ENCODE peak calls at places on chromosomes 6 and 20, in four cellular contexts. One of them, this sample, is unnamed.

GRCh38 chr20:36541227-36542018 is at the start of gene MYL9:
- DNase-seq in HepG2: no peak
- DNase-seq in WTC11: peak
- DNase-seq in GM12878: no peak
- DNase-seq in this sample: peak

GRCh38 chr6:144741659-144742058 is 456.5 kb downstream of the UTRN start:
- DNase-seq in HepG2: peak
- DNase-seq in WTC11: no peak
- DNase-seq in GM12878: no peak
- DNase-seq in this sample: no peak

GRCh38 chr6:25652007-25652515 is at the start of gene SCGN:
- DNase-seq in HepG2: peak
- DNase-seq in WTC11: peak
- DNase-seq in GM12878: no peak
- DNase-seq in this sample: peak

GRCh38 chr20:25082498-25082873 is 545 bp upstream of the VSX1 start:
- DNase-seq in HepG2: no peak
- DNase-seq in WTC11: no peak
- DNase-seq in GM12878: no peak
- DNase-seq in this sample: no peak

GRCh38 chr6:35400901-35401311 is 51.2 kb upstream of the FANCE start:
- DNase-seq in HepG2: no peak
- DNase-seq in WTC11: no peak
- DNase-seq in GM12878: no peak
- DNase-seq in this sample: no peak

GRCh38 chr6:72547020-72547419 is 74.8 kb upstream of the KCNQ5 start:
- DNase-seq in HepG2: no peak
- DNase-seq in WTC11: no peak
- DNase-seq in GM12878: no peak
- DNase-seq in this sample: no peak

GRCh38 chr20:18188446-18188845 is 50.8 kb downstream of the KAT14 start:
- DNase-seq in HepG2: no peak
- DNase-seq in WTC11: no peak
- DNase-seq in GM12878: no peak
- DNase-seq in this sample: no peak

GRCh38 chr20:63540417-63541186 is 3.4 kb upstream of the PTK6 start:
- DNase-seq in HepG2: no peak
- DNase-seq in WTC11: no peak
- DNase-seq in GM12878: no peak
- DNase-seq in this sample: no peak

GRCh38 chr6:106109043-106109442 is 22.9 kb downstream of the PRDM1 start:
- DNase-seq in HepG2: no peak
- DNase-seq in WTC11: no peak
- DNase-seq in GM12878: no peak
- DNase-seq in this sample: no peak

GRCh38 chr6:19824058-19824807 is 12.9 kb upstream of the ID4 start:
- DNase-seq in HepG2: no peak
- DNase-seq in WTC11: no peak
- DNase-seq in GM12878: no peak
- DNase-seq in this sample: no peak

GRCh38 chr6:152462716-152463115 is 174.4 kb downstream of the SYNE1 start:
- DNase-seq in HepG2: no peak
- DNase-seq in WTC11: no peak
- DNase-seq in GM12878: no peak
- DNase-seq in this sample: no peak

GRCh38 chr6:147716434-147716833 is 207.9 kb downstream of the SAMD5 start:
- DNase-seq in HepG2: no peak
- DNase-seq in WTC11: no peak
- DNase-seq in GM12878: no peak
- DNase-seq in this sample: no peak

GRCh38 chr20:59583428-59584277 is 20.7 kb upstream of the PHACTR3 start:
- DNase-seq in HepG2: no peak
- DNase-seq in WTC11: no peak
- DNase-seq in GM12878: no peak
- DNase-seq in this sample: no peak

GRCh38 chr6:141753180-141753579 is 379.5 kb upstream of the GJE1 start:
- DNase-seq in HepG2: no peak
- DNase-seq in WTC11: no peak
- DNase-seq in GM12878: no peak
- DNase-seq in this sample: no peak

GRCh38 chr20:14478126-14478525 is 140.7 kb upstream of the FLRT3 start:
- DNase-seq in HepG2: no peak
- DNase-seq in WTC11: no peak
- DNase-seq in GM12878: no peak
- DNase-seq in this sample: no peak

GRCh38 chr20:14481863-14482262 is 144.5 kb upstream of the FLRT3 start:
- DNase-seq in HepG2: no peak
- DNase-seq in WTC11: no peak
- DNase-seq in GM12878: no peak
- DNase-seq in this sample: no peak

GRCh38 chr20:14477125-14477524 is 139.7 kb upstream of the FLRT3 start:
- DNase-seq in HepG2: no peak
- DNase-seq in WTC11: no peak
- DNase-seq in GM12878: no peak
- DNase-seq in this sample: no peak
- TF ChIP-seq CBFB in HepG2: no peak
- TF ChIP-seq CBFB in WTC11: no peak
- TF ChIP-seq CBFB in GM12878: no peak
- TF ChIP-seq CBFB in this sample: no peak

GRCh38 chr6:45226081-45226480 is 102.0 kb upstream of the RUNX2 start:
- DNase-seq in HepG2: no peak
- DNase-seq in WTC11: no peak
- DNase-seq in GM12878: no peak
- DNase-seq in this sample: no peak

GRCh38 chr6:45222380-45222779 is 105.8 kb upstream of the RUNX2 start:
- DNase-seq in HepG2: no peak
- DNase-seq in WTC11: no peak
- DNase-seq in GM12878: no peak
- DNase-seq in this sample: no peak
- TF ChIP-seq CBFB in HepG2: no peak
- TF ChIP-seq CBFB in WTC11: no peak
- TF ChIP-seq CBFB in GM12878: no peak
- TF ChIP-seq CBFB in this sample: no peak

DNA sequence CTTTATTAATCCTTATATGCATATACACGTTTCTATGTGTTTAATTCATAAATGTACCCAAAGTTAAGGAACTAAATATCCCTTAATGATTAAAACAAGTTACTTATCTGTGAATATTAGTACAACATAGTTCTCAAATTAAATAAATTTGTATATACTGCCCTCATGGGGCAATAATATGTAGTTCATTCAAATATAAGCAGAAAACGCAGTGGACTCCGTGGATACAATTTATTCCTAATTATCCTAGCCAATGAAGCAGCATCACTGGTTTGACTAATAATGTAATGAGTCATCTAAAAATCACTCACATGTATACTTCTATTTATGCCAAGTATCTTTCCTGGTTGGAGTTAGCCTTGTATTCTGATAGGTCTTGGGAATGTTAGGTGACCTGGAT is 111.6 kb downstream of the TBC1D32 start:
- DNase-seq in HepG2: no peak
- DNase-seq in WTC11: no peak
- DNase-seq in GM12878: no peak
- DNase-seq in this sample: no peak
- TF ChIP-seq CBFB in HepG2: no peak
- TF ChIP-seq CBFB in WTC11: no peak
- TF ChIP-seq CBFB in GM12878: no peak
- TF ChIP-seq CBFB in this sample: no peak

DNA sequence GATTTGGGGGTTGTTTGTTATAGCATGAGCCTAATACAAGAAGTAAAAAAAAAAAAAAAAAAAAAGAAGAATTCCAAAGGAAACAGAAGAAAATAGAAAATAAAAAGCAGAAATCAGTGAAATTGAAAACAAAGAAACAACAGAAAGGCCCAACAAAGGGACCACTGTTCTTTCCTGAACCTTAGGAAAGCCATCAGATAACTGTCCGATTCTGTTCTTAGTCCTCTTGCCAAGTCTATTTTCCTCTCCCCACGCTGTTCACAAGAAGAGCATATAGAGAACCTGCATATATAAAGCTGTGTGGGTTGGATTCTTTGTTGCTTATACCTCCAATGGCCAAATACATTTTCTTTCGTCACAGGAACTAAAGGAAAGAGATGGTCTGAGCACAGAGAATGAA is 38.0 kb upstream of the IPCEF1 start:
- DNase-seq in HepG2: no peak
- DNase-seq in WTC11: no peak
- DNase-seq in GM12878: no peak
- DNase-seq in this sample: no peak
- TF ChIP-seq CBFB in HepG2: no peak
- TF ChIP-seq CBFB in WTC11: no peak
- TF ChIP-seq CBFB in GM12878: no peak
- TF ChIP-seq CBFB in this sample: no peak

GRCh38 chr6:85866758-85867401 is 224.2 kb upstream of the SYNCRIP start:
- DNase-seq in HepG2: no peak
- DNase-seq in WTC11: no peak
- DNase-seq in GM12878: no peak
- DNase-seq in this sample: no peak

GRCh38 chr6:85867595-85867994 is 224.9 kb upstream of the SYNCRIP start:
- DNase-seq in HepG2: no peak
- DNase-seq in WTC11: no peak
- DNase-seq in GM12878: no peak
- DNase-seq in this sample: no peak

GRCh38 chr6:85866373-85866740 is 223.7 kb upstream of the SYNCRIP start:
- DNase-seq in HepG2: no peak
- DNase-seq in WTC11: no peak
- DNase-seq in GM12878: no peak
- DNase-seq in this sample: no peak

GRCh38 chr6:85865665-85866372 is 223.1 kb upstream of the SYNCRIP start:
- DNase-seq in HepG2: peak
- DNase-seq in WTC11: no peak
- DNase-seq in GM12878: no peak
- DNase-seq in this sample: no peak

DNA sequence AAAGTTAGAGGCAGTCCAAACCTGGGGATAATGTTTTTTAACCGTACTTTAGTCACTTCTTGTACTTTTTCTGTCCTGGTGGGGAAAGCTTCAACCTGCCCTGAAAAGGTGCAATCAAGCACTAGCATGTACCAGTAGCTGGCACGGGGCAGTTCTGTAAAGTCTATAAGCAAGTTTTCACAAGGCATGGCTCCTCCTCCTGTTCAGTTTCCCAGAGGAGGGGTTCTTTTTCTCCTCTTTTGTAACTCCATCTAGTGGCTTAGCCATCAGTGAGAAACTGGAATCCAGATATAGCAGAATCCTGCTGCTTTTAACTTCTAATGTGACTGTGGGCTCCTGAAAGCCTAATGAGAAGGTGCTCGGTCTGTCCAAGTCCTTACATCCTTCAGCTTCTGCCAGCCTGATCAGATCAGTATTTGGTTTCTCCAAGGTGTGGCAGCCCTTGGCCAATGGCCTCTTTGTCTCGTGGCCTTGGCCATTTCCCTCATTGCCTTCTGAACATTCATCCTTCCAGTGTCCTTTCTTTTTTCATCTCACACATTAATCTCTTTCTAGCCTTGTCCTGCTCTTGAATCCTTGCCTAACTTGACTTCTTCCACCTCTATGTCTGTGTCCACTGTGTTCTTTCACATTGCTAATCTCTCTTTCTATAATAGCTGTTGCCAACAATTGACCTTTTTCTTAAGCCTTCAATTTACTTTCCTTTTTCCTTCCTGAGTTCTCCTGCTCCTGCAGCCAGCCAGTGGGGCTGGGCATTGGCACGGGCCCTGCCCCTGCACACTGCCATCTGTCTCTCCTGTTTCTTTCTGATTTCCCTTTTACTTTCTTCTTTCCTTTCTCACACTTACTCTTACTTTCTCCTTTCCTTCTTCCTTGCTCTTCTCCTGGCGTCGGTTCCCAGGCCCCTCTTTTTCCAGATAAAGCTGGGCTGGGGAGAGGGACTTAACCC is 222.0 kb upstream of the SYNCRIP start:
- DNase-seq in HepG2: peak
- DNase-seq in WTC11: no peak
- DNase-seq in GM12878: no peak
- DNase-seq in this sample: no peak
- TF ChIP-seq CBFB in HepG2: no peak
- TF ChIP-seq CBFB in WTC11: no peak
- TF ChIP-seq CBFB in GM12878: no peak
- TF ChIP-seq CBFB in this sample: no peak

DNA sequence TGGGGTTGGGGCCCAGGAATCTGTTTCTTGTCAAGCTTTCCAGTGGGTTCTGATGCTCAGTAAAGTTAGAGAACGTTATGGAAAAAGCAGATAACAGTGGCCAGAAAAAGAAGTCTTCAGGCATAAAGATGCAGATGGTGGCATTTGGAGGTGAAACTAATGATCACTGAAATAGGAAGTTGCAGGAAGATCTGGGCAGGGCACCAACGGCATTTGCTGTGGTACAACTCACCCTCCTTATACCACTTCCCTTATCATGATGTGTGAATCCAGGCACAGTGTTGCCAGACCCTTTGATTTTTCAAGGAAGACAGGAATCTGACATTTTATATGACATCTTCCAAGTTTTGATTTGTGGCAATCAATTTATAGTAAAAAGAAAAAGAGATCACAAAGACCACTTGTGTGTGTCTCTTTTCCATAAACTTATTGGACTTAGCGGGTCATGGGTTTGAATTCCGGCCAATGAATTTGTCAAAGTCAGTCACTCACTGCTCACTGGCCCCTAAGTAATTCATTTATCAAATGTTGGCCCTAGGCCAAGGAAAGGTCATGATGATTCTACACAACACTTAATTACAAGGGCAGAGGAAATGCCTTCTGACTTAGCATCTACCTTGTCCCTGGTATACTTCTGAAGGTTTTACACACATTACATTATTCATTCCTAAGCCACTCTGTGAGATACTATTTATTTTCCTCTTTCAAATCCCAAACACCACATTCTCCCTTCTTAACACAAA is 37.6 kb downstream of the LAMP5 start:
- DNase-seq in HepG2: no peak
- DNase-seq in WTC11: no peak
- DNase-seq in GM12878: no peak
- DNase-seq in this sample: no peak
- TF ChIP-seq CBFB in HepG2: no peak
- TF ChIP-seq CBFB in WTC11: no peak
- TF ChIP-seq CBFB in GM12878: no peak
- TF ChIP-seq CBFB in this sample: no peak

This sample was measured in K562.